ENCODE peak calls at places on chromosome 14, in seven cellular contexts. I, L, F, T, W, X and M are unnamed samples.

GRCh38 chr14:26841920-26842741 is 244.3 kb upstream of the NOVA1 start:
- DNase-seq in I (no peak), L (peak; percentile 96), F (no peak), T (no peak), W (peak; percentile 99), X (no peak), M (no peak)

GRCh38 chr14:61894452-61895077 is 132.3 kb downstream of the SNAPC1 start:
- DNase-seq in I (peak; percentile 49), L (peak; percentile 69), F (peak; percentile 24), T (peak; percentile 34), W (peak; percentile 59), X (peak; percentile 11), M (no peak)

GRCh38 chr14:75282166-75282547 is 3.5 kb downstream of the FOS start:
- DNase-seq in I (no peak), L (no peak), F (no peak), T (no peak), W (peak; percentile 98), X (no peak), M (no peak)

GRCh38 chr14:96956464-96957239 is 159.5 kb downstream of the VRK1 start:
- DNase-seq in I (no peak), L (no peak), F (no peak), T (no peak), W (no peak), X (no peak), M (no peak)

GRCh38 chr14:104973215-104974145 is 4.7 kb downstream of the AHNAK2 start:
- DNase-seq in I (no peak), L (peak; percentile 97), F (peak; percentile 73), T (no peak), W (peak; percentile 93), X (no peak), M (peak; percentile 96)

GRCh38 chr14:94041551-94042346 is 15.6 kb downstream of the OTUB2 start:
- DNase-seq in I (no peak), L (no peak), F (peak; percentile 41), T (no peak), W (peak; percentile 12), X (no peak), M (no peak)

GRCh38 chr14:33780035-33780434 is 170.8 kb downstream of the EGLN3 start:
- DNase-seq in I (no peak), L (no peak), F (no peak), T (no peak), W (no peak), X (no peak), M (no peak)

GRCh38 chr14:99320621-99321235 is 48.7 kb upstream of the BCL11B start:
- DNase-seq in I (no peak), L (no peak), F (no peak), T (no peak), W (no peak), X (no peak), M (peak; percentile 45)

GRCh38 chr14:75609606-75610476 is 31.4 kb downstream of the FLVCR2 start:
- DNase-seq in I (no peak), L (no peak), F (no peak), T (no peak), W (no peak), X (no peak), M (no peak)

GRCh38 chr14:60106341-60106740 is 14.6 kb downstream of the PCNX4 start:
- DNase-seq in I (no peak), L (no peak), F (no peak), T (no peak), W (peak; percentile 86), X (no peak), M (no peak)

GRCh38 chr14:58738876-58739275 is 101.1 kb downstream of the DACT1 start:
- DNase-seq in I (no peak), L (no peak), F (no peak), T (no peak), W (peak; percentile 56), X (no peak), M (no peak)

GRCh38 chr14:42555365-42555764 is 948.7 kb downstream of the LRFN5 start:
- DNase-seq in I (no peak), L (no peak), F (no peak), T (no peak), W (no peak), X (no peak), M (no peak)

GRCh38 chr14:88452231-88452630 is 66.8 kb downstream of the SPATA7 start:
- DNase-seq in I (no peak), L (peak; percentile 10), F (no peak), T (no peak), W (no peak), X (no peak), M (no peak)

GRCh38 chr14:74975059-74975810 is 19.8 kb upstream of the PGF start:
- DNase-seq in I (no peak), L (no peak), F (peak; percentile 92), T (no peak), W (no peak), X (no peak), M (peak; percentile 79)

GRCh38 chr14:75361751-75362433 is 65.9 kb upstream of the JDP2 start:
- DNase-seq in I (no peak), L (no peak), F (peak; percentile 34), T (no peak), W (no peak), X (no peak), M (peak; percentile 78)

GRCh38 chr14:22668417-22668816 is 24.3 kb upstream of the OR6J1 start:
- DNase-seq in I (no peak), L (peak; percentile 24), F (no peak), T (no peak), W (peak; percentile 68), X (no peak), M (no peak)

GRCh38 chr14:61025239-61026223 is 44.5 kb downstream of the SLC38A6 start:
- DNase-seq in I (peak; percentile 47), L (peak; percentile 76), F (peak; percentile 14), T (peak; percentile 9), W (peak; percentile 73), X (peak; percentile 57), M (no peak)

GRCh38 chr14:93316716-93317115 is 16.1 kb downstream of the BTBD7 start:
- DNase-seq in I (no peak), L (no peak), F (no peak), T (no peak), W (no peak), X (no peak), M (no peak)

GRCh38 chr14:100439781-100440180 is 116.6 kb downstream of the SLC25A47 start:
- DNase-seq in I (no peak), L (peak; percentile 33), F (peak; percentile 52), T (no peak), W (no peak), X (no peak), M (no peak)

GRCh38 chr14:77043984-77044485 is 15.5 kb upstream of the IRF2BPL start:
- DNase-seq in I (no peak), L (no peak), F (no peak), T (no peak), W (no peak), X (no peak), M (no peak)

GRCh38 chr14:75342762-75343599 is 64.4 kb downstream of the FOS start:
- DNase-seq in I (no peak), L (no peak), F (no peak), T (no peak), W (no peak), X (peak; percentile 14), M (no peak)

GRCh38 chr14:105858676-105859025 is 332.3 kb downstream of the TMEM121 start:
- DNase-seq in I (no peak), L (no peak), F (no peak), T (no peak), W (no peak), X (no peak), M (no peak)

GRCh38 chr14:100381386-100382105 is 58.4 kb downstream of the SLC25A47 start:
- DNase-seq in I (no peak), L (no peak), F (no peak), T (no peak), W (no peak), X (no peak), M (no peak)

GRCh38 chr14:102994689-102995088 is 62.7 kb downstream of the CDC42BPB start:
- DNase-seq in I (no peak), L (no peak), F (no peak), T (no peak), W (no peak), X (no peak), M (no peak)

GRCh38 chr14:102996941-102997340 is 60.4 kb downstream of the CDC42BPB start:
- DNase-seq in I (no peak), L (no peak), F (no peak), T (no peak), W (no peak), X (no peak), M (no peak)

GRCh38 chr14:102998393-102998792 is 59.0 kb downstream of the CDC42BPB start:
- DNase-seq in I (no peak), L (no peak), F (no peak), T (no peak), W (peak; percentile 57), X (no peak), M (no peak)

GRCh38 chr14:102991376-102991775 is 66.0 kb downstream of the CDC42BPB start:
- DNase-seq in I (no peak), L (no peak), F (no peak), T (no peak), W (no peak), X (no peak), M (no peak)

DNA sequence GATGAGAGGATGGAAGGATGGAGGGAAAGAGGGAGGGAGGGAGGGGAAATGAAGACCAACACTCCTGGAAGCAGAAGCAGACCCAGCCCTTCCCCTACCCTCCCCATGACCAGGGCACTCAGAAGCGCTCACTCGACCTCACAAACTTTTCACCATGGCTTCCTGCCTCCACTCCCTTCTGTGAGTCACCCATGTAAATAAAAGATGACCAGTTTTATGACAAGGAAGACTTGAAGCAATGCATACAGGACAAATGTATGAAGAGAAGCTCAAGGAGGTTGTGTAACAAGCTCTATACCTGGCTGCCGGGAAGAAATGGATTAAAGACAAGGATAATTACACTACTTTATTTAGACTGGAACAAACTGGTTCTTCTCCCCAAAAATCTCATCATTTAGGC is 63.8 kb downstream of the CDC42BPB start:
- DNase-seq in I (no peak), L (peak; percentile 85), F (no peak), T (no peak), W (peak; percentile 69), X (no peak), M (no peak)
- H3K27ac ChIP-seq in I (no peak overlapping the region), L (peak overlapping the region; percentile 70), F (no peak overlapping the region), T (no peak overlapping the region), W (no peak overlapping the region), X (no peak overlapping the region), M (no peak overlapping the region)

GRCh38 chr14:67270354-67270753 is 29.1 kb downstream of the PALS1 start:
- DNase-seq in I (no peak), L (no peak), F (no peak), T (no peak), W (peak; percentile 46), X (no peak), M (no peak)
- H3K4me3 ChIP-seq in I (no peak overlapping the region), L (no peak overlapping the region), F (peak overlapping the region; percentile 11), T (no peak overlapping the region), W (peak overlapping the region; percentile 71), X (no peak overlapping the region), M (peak overlapping the region; percentile 47)

GRCh38 chr14:65833256-65833880 is 420.8 kb downstream of the FUT8 start:
- DNase-seq in I (no peak), L (no peak), F (no peak), T (no peak), W (no peak), X (no peak), M (no peak)
- H3K27ac ChIP-seq in I (no peak overlapping the region), L (no peak overlapping the region), F (no peak overlapping the region), T (no peak overlapping the region), W (peak overlapping the region; percentile 52), X (no peak overlapping the region), M (no peak overlapping the region)

DNA sequence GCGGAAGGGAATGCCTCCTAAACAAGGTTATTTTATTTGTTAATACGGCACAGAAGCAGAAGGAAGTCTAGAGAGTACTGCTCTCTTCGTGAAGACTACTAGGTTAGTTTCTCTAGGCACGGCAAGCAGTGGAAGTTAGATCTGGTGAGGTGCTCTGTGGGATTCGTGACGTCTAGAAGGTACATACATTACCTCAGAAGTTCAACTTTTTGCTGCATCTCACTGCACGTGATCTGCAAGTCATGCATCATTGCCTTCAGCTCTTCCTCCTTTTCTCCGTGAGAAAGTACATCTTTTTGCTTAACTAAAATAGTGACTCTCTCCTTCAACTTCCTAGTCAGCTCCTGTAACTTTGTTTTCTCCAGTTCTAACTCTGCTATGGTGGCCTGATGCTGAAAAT is 74.7 kb downstream of the NIN start:
- DNase-seq in I (no peak), L (no peak), F (no peak), T (no peak), W (no peak), X (no peak), M (no peak)
- H3K4me3 ChIP-seq in I (no peak overlapping the region), L (no peak overlapping the region), F (no peak overlapping the region), T (no peak overlapping the region), W (no peak overlapping the region), X (no peak overlapping the region), M (no peak overlapping the region)